ENCODE peak calls at places on chromosomes 12 and 14, in nine cellular contexts. One of them, this sample, is unnamed.

GRCh38 chr14:72736348-72736747 is 157.6 kb downstream of the DPF3 start:
- DNase-seq in IMR-90: peak
- DNase-seq in heart left ventricle: no peak
- DNase-seq in activated T-helper 1 cell treated with anti-CD3 and anti-CD28 coated beads, Interleukin-2, amount 50 U/mL, for 16 hours: no peak
- DNase-seq in effector memory CD4-positive, alpha-beta T cell: no peak
- DNase-seq in choroid plexus epithelial cell: peak
- DNase-seq in GM03348: peak
- DNase-seq in T-cell: no peak
- DNase-seq in lung: no peak
- DNase-seq in this sample: no peak

GRCh38 chr14:101098641-101099040 is 195.1 kb upstream of the RTL1 start:
- DNase-seq in choroid plexus epithelial cell: peak
- DNase-seq in effector memory CD4-positive, alpha-beta T cell: no peak
- DNase-seq in heart left ventricle: no peak
- DNase-seq in lung: no peak
- DNase-seq in GM03348: no peak
- DNase-seq in activated T-helper 1 cell treated with anti-CD3 and anti-CD28 coated beads, Interleukin-2, amount 50 U/mL, for 16 hours: no peak
- DNase-seq in T-cell: no peak
- DNase-seq in IMR-90: no peak
- DNase-seq in this sample: no peak

GRCh38 chr12:95231190-95231589 is 13.6 kb downstream of the VEZT start:
- DNase-seq in effector memory CD4-positive, alpha-beta T cell: no peak
- DNase-seq in lung: no peak
- DNase-seq in heart left ventricle: no peak
- DNase-seq in GM03348: no peak
- DNase-seq in IMR-90: peak
- DNase-seq in choroid plexus epithelial cell: peak
- DNase-seq in activated T-helper 1 cell treated with anti-CD3 and anti-CD28 coated beads, Interleukin-2, amount 50 U/mL, for 16 hours: no peak
- DNase-seq in T-cell: no peak
- DNase-seq in this sample: no peak

GRCh38 chr12:131815132-131815531 is 13.1 kb upstream of the MMP17 start:
- DNase-seq in heart left ventricle: no peak
- DNase-seq in effector memory CD4-positive, alpha-beta T cell: no peak
- DNase-seq in GM03348: no peak
- DNase-seq in activated T-helper 1 cell treated with anti-CD3 and anti-CD28 coated beads, Interleukin-2, amount 50 U/mL, for 16 hours: no peak
- DNase-seq in lung: no peak
- DNase-seq in choroid plexus epithelial cell: no peak
- DNase-seq in T-cell: no peak
- DNase-seq in IMR-90: no peak
- DNase-seq in this sample: no peak

GRCh38 chr12:62601765-62602444 is 135.3 kb downstream of the MON2 start:
- DNase-seq in choroid plexus epithelial cell: no peak
- DNase-seq in activated T-helper 1 cell treated with anti-CD3 and anti-CD28 coated beads, Interleukin-2, amount 50 U/mL, for 16 hours: no peak
- DNase-seq in IMR-90: no peak
- DNase-seq in lung: no peak
- DNase-seq in heart left ventricle: no peak
- DNase-seq in GM03348: no peak
- DNase-seq in T-cell: no peak
- DNase-seq in effector memory CD4-positive, alpha-beta T cell: no peak
- DNase-seq in this sample: no peak

GRCh38 chr14:22332671-22333407 is 256.2 kb downstream of the DAD1 start:
- DNase-seq in T-cell: no peak
- DNase-seq in lung: no peak
- DNase-seq in GM03348: no peak
- DNase-seq in activated T-helper 1 cell treated with anti-CD3 and anti-CD28 coated beads, Interleukin-2, amount 50 U/mL, for 16 hours: no peak
- DNase-seq in choroid plexus epithelial cell: no peak
- DNase-seq in heart left ventricle: no peak
- DNase-seq in IMR-90: no peak
- DNase-seq in effector memory CD4-positive, alpha-beta T cell: no peak
- DNase-seq in this sample: no peak

GRCh38 chr14:76640923-76641395 is 120.3 kb upstream of the VASH1 start:
- DNase-seq in heart left ventricle: no peak
- DNase-seq in GM03348: no peak
- DNase-seq in effector memory CD4-positive, alpha-beta T cell: no peak
- DNase-seq in choroid plexus epithelial cell: no peak
- DNase-seq in activated T-helper 1 cell treated with anti-CD3 and anti-CD28 coated beads, Interleukin-2, amount 50 U/mL, for 16 hours: no peak
- DNase-seq in lung: no peak
- DNase-seq in IMR-90: no peak
- DNase-seq in T-cell: no peak
- DNase-seq in this sample: no peak

GRCh38 chr12:30603129-30603528 is 92.5 kb downstream of the IPO8 start:
- DNase-seq in heart left ventricle: no peak
- DNase-seq in GM03348: no peak
- DNase-seq in activated T-helper 1 cell treated with anti-CD3 and anti-CD28 coated beads, Interleukin-2, amount 50 U/mL, for 16 hours: no peak
- DNase-seq in T-cell: no peak
- DNase-seq in choroid plexus epithelial cell: no peak
- DNase-seq in IMR-90: no peak
- DNase-seq in lung: no peak
- DNase-seq in effector memory CD4-positive, alpha-beta T cell: no peak
- DNase-seq in this sample: no peak

GRCh38 chr14:103123128-103123633 is at the start of gene TNFAIP2:
- DNase-seq in IMR-90: no peak
- DNase-seq in choroid plexus epithelial cell: no peak
- DNase-seq in T-cell: no peak
- DNase-seq in effector memory CD4-positive, alpha-beta T cell: no peak
- DNase-seq in GM03348: peak
- DNase-seq in heart left ventricle: peak
- DNase-seq in lung: peak
- DNase-seq in activated T-helper 1 cell treated with anti-CD3 and anti-CD28 coated beads, Interleukin-2, amount 50 U/mL, for 16 hours: no peak
- DNase-seq in this sample: no peak

GRCh38 chr12:10101042-10101579 is 2.3 kb upstream of the CLEC1A start:
- DNase-seq in lung: no peak
- DNase-seq in T-cell: no peak
- DNase-seq in GM03348: peak
- DNase-seq in heart left ventricle: no peak
- DNase-seq in IMR-90: peak
- DNase-seq in effector memory CD4-positive, alpha-beta T cell: no peak
- DNase-seq in choroid plexus epithelial cell: peak
- DNase-seq in activated T-helper 1 cell treated with anti-CD3 and anti-CD28 coated beads, Interleukin-2, amount 50 U/mL, for 16 hours: no peak
- DNase-seq in this sample: no peak

GRCh38 chr12:13257356-13257875 is 60.9 kb downstream of the EMP1 start:
- DNase-seq in lung: no peak
- DNase-seq in T-cell: no peak
- DNase-seq in choroid plexus epithelial cell: no peak
- DNase-seq in activated T-helper 1 cell treated with anti-CD3 and anti-CD28 coated beads, Interleukin-2, amount 50 U/mL, for 16 hours: no peak
- DNase-seq in IMR-90: no peak
- DNase-seq in heart left ventricle: no peak
- DNase-seq in GM03348: no peak
- DNase-seq in effector memory CD4-positive, alpha-beta T cell: no peak
- DNase-seq in this sample: no peak

GRCh38 chr12:89225808-89226368 is 126.4 kb downstream of the DUSP6 start:
- DNase-seq in T-cell: no peak
- DNase-seq in effector memory CD4-positive, alpha-beta T cell: no peak
- DNase-seq in lung: peak
- DNase-seq in IMR-90: peak
- DNase-seq in heart left ventricle: peak
- DNase-seq in activated T-helper 1 cell treated with anti-CD3 and anti-CD28 coated beads, Interleukin-2, amount 50 U/mL, for 16 hours: no peak
- DNase-seq in GM03348: peak
- DNase-seq in choroid plexus epithelial cell: peak
- DNase-seq in this sample: peak

GRCh38 chr14:61107148-61107641 is 126.2 kb downstream of the SLC38A6 start:
- DNase-seq in choroid plexus epithelial cell: peak
- DNase-seq in heart left ventricle: peak
- DNase-seq in T-cell: no peak
- DNase-seq in effector memory CD4-positive, alpha-beta T cell: no peak
- DNase-seq in IMR-90: no peak
- DNase-seq in activated T-helper 1 cell treated with anti-CD3 and anti-CD28 coated beads, Interleukin-2, amount 50 U/mL, for 16 hours: no peak
- DNase-seq in GM03348: peak
- DNase-seq in lung: peak
- DNase-seq in this sample: no peak

GRCh38 chr12:54549774-54550451 is 512 bp downstream of the PDE1B start:
- DNase-seq in IMR-90: no peak
- DNase-seq in heart left ventricle: peak
- DNase-seq in lung: no peak
- DNase-seq in GM03348: peak
- DNase-seq in choroid plexus epithelial cell: no peak
- DNase-seq in activated T-helper 1 cell treated with anti-CD3 and anti-CD28 coated beads, Interleukin-2, amount 50 U/mL, for 16 hours: no peak
- DNase-seq in effector memory CD4-positive, alpha-beta T cell: no peak
- DNase-seq in T-cell: no peak
- DNase-seq in this sample: no peak

GRCh38 chr12:27549231-27549800 is 25.3 kb downstream of the PPFIBP1 start:
- DNase-seq in IMR-90: peak
- DNase-seq in lung: no peak
- DNase-seq in activated T-helper 1 cell treated with anti-CD3 and anti-CD28 coated beads, Interleukin-2, amount 50 U/mL, for 16 hours: no peak
- DNase-seq in GM03348: peak
- DNase-seq in T-cell: no peak
- DNase-seq in choroid plexus epithelial cell: peak
- DNase-seq in effector memory CD4-positive, alpha-beta T cell: no peak
- DNase-seq in heart left ventricle: no peak
- DNase-seq in this sample: no peak

GRCh38 chr12:1481326-1481725 is 113.1 kb downstream of the FBXL14 start:
- DNase-seq in GM03348: no peak
- DNase-seq in choroid plexus epithelial cell: no peak
- DNase-seq in T-cell: no peak
- DNase-seq in lung: no peak
- DNase-seq in activated T-helper 1 cell treated with anti-CD3 and anti-CD28 coated beads, Interleukin-2, amount 50 U/mL, for 16 hours: no peak
- DNase-seq in effector memory CD4-positive, alpha-beta T cell: no peak
- DNase-seq in heart left ventricle: no peak
- DNase-seq in IMR-90: no peak
- DNase-seq in this sample: no peak

This sample was measured in iPS DF 19.7.